ENCODE peak calls at places on chromosomes 11 and 22, in eight cellular contexts. R, O, B, J, A, S, W and Y are unnamed samples.

GRCh38 chr11:128903248-128904041 is 12.3 kb downstream of the KCNJ5 start:
- DNase-seq in S (no peak), J (no peak), A (no peak), O (no peak), W (no peak), R (no peak), B (no peak), Y (no peak)

GRCh38 chr11:68796779-68797178 is 44.9 kb downstream of the CPT1A start:
- DNase-seq in O (no peak), B (no peak), J (no peak), A (no peak), W (no peak), R (no peak), S (no peak), Y (no peak)

GRCh38 chr22:24177456-24177855 is 3.8 kb upstream of the SUSD2 start:
- DNase-seq in W (no peak), R (no peak), J (no peak), O (no peak), S (no peak), B (no peak), A (no peak), Y (no peak)

GRCh38 chr11:587978-588380 is 11.7 kb downstream of the PHRF1 start:
- DNase-seq in W (no peak), B (peak), S (no peak), O (no peak), A (no peak), R (no peak), J (peak), Y (no peak)

GRCh38 chr11:67616431-67617242 is 9.9 kb downstream of the NDUFV1 start:
- DNase-seq in S (no peak), R (no peak), A (no peak), J (no peak), W (no peak), B (no peak), O (no peak), Y (no peak)

GRCh38 chr11:65236194-65237059 is 25.3 kb upstream of the POLA2 start:
- DNase-seq in S (no peak), W (no peak), B (no peak), J (no peak), O (no peak), R (no peak), A (no peak), Y (no peak)

GRCh38 chr11:76787911-76788596 is 4.9 kb downstream of the TSKU start:
- DNase-seq in S (no peak), R (peak), O (no peak), A (no peak), B (no peak), J (peak), W (no peak), Y (no peak)

GRCh38 chr11:134521452-134522289 is 109.6 kb upstream of the B3GAT1 start:
- DNase-seq in J (no peak), W (no peak), S (no peak), R (no peak), O (no peak), B (no peak), A (no peak), Y (no peak)

GRCh38 chr11:9895016-9895415 is 231.1 kb downstream of the SWAP70 start:
- DNase-seq in J (no peak), S (no peak), O (peak), A (peak), W (no peak), R (no peak), B (no peak), Y (no peak)

GRCh38 chr22:27032121-27032761 is 374.9 kb downstream of the MIAT start:
- DNase-seq in W (no peak), S (no peak), A (no peak), R (no peak), B (no peak), O (no peak), J (no peak), Y (peak)

GRCh38 chr11:30879322-30880020 is 293.3 kb upstream of the MPPED2 start:
- DNase-seq in J (peak), A (no peak), O (no peak), B (no peak), W (no peak), R (no peak), S (no peak), Y (no peak)

GRCh38 chr11:126598344-126599092 is 243.0 kb downstream of the ST3GAL4 start:
- DNase-seq in W (no peak), J (no peak), O (no peak), S (no peak), B (no peak), A (no peak), R (no peak), Y (no peak)

GRCh38 chr11:61037694-61038093 is 64.6 kb upstream of the CD5 start:
- DNase-seq in J (peak), A (no peak), R (no peak), B (no peak), W (no peak), S (no peak), O (no peak), Y (no peak)

GRCh38 chr22:38040953-38041759 is 16.0 kb upstream of the PICK1 start:
- DNase-seq in B (no peak), R (no peak), W (no peak), J (no peak), O (no peak), S (no peak), A (no peak), Y (no peak)

GRCh38 chr11:134669796-134670195 is 257.8 kb upstream of the B3GAT1 start:
- DNase-seq in O (no peak), J (no peak), A (no peak), W (no peak), R (no peak), S (no peak), B (no peak), Y (no peak)

GRCh38 chr11:71244116-71244815 is 8.1 kb downstream of the SHANK2 start:
- DNase-seq in W (no peak), O (peak), J (no peak), S (no peak), B (no peak), R (no peak), A (no peak), Y (no peak)

GRCh38 chr11:1017269-1018005 is 19.1 kb downstream of the MUC6 start:
- DNase-seq in B (no peak), S (no peak), A (no peak), R (peak), O (no peak), W (no peak), J (no peak), Y (no peak)

GRCh38 chr11:115390441-115390840 is 113.8 kb downstream of the CADM1 start:
- DNase-seq in A (no peak), R (no peak), S (no peak), J (no peak), W (no peak), O (no peak), B (no peak), Y (no peak)

GRCh38 chr11:60872952-60873524 is 5.7 kb downstream of the ZP1 start:
- DNase-seq in B (no peak), S (no peak), W (peak), R (no peak), A (peak), J (peak), O (peak), Y (no peak)

GRCh38 chr11:124758355-124759267 is 3.5 kb downstream of the ESAM start:
- DNase-seq in R (peak), S (peak), B (peak), O (no peak), A (peak), J (peak), W (no peak), Y (peak)

GRCh38 chr22:49962751-49963646 is 2.4 kb downstream of the PIM3 start:
- DNase-seq in S (no peak), R (no peak), A (no peak), B (peak), J (no peak), O (no peak), W (no peak), Y (no peak)

GRCh38 chr22:27206001-27206746 is 548.8 kb downstream of the MIAT start:
- DNase-seq in W (no peak), R (no peak), S (no peak), O (no peak), B (no peak), J (peak), A (no peak), Y (no peak)

GRCh38 chr11:89613916-89614315 is 96.2 kb upstream of the TRIM77 start:
- DNase-seq in R (no peak), J (no peak), O (no peak), A (no peak), W (no peak), B (no peak), S (no peak), Y (no peak)

GRCh38 chr22:20550851-20551744 is 43.7 kb downstream of the MED15 start:
- DNase-seq in R (no peak), B (peak), J (peak), A (peak), W (no peak), O (no peak), S (no peak), Y (no peak)

GRCh38 chr11:27414644-27415043 is 51.6 kb upstream of the CCDC34 start:
- DNase-seq in A (no peak), O (no peak), J (no peak), S (no peak), R (no peak), W (no peak), B (no peak), Y (no peak)

GRCh38 chr11:62958547-62959071 is 26.2 kb downstream of the SLC22A6 start:
- DNase-seq in O (no peak), R (no peak), W (peak), B (no peak), S (no peak), J (peak), A (peak), Y (peak)

GRCh38 chr22:31947296-31947695 is 3.0 kb downstream of the YWHAH start:
- DNase-seq in J (peak), W (no peak), O (no peak), S (no peak), A (no peak), R (no peak), B (peak), Y (no peak)

GRCh38 chr11:65868076-65868667 is 4.4 kb downstream of the EFEMP2 start:
- DNase-seq in B (no peak), J (no peak), O (no peak), A (no peak), S (no peak), R (no peak), W (no peak), Y (no peak)

GRCh38 chr11:28911829-28912228 is 803.6 kb downstream of the METTL15 start:
- DNase-seq in S (no peak), B (no peak), A (no peak), W (no peak), J (no peak), O (no peak), R (no peak), Y (no peak)

GRCh38 chr11:2794419-2794795 is 91.2 kb downstream of the CDKN1C start:
- DNase-seq in O (no peak), R (no peak), B (no peak), A (no peak), J (no peak), S (no peak), W (no peak), Y (no peak)

GRCh38 chr11:34234086-34234740 is 123.6 kb downstream of the ABTB2 start:
- DNase-seq in A (no peak), W (no peak), J (peak), O (no peak), R (peak), B (peak), S (peak), Y (no peak)

GRCh38 chr11:112459001-112459400 is 198.3 kb upstream of the PLET1 start:
- DNase-seq in A (no peak), R (peak), J (no peak), O (no peak), S (no peak), B (no peak), W (no peak), Y (no peak)

GRCh38 chr11:43359432-43359818 is 705 bp downstream of the TTC17 start:
- DNase-seq in B (no peak), W (no peak), O (no peak), J (peak), A (peak), R (peak), S (peak), Y (no peak)

GRCh38 chr11:130002352-130002845 is at the start of gene PRDM10:
- DNase-seq in S (peak), R (peak), W (peak), A (peak), J (peak), B (peak), O (peak), Y (peak)

GRCh38 chr22:26748845-26749244 is 91.5 kb downstream of the MIAT start:
- DNase-seq in S (no peak), O (no peak), R (no peak), A (no peak), B (no peak), W (no peak), J (no peak), Y (peak)

GRCh38 chr11:69587454-69588081 is 53.4 kb upstream of the CCND1 start:
- DNase-seq in J (peak), A (no peak), W (peak), R (no peak), S (no peak), B (no peak), O (no peak), Y (no peak)

GRCh38 chr11:99316761-99317475 is 296.2 kb downstream of the CNTN5 start:
- DNase-seq in B (no peak), R (no peak), O (no peak), A (no peak), J (peak), W (no peak), S (no peak), Y (no peak)